ENCODE peak calls at places on chromosomes 6 and 20, in six cellular contexts. U is GM12878, Z is HCT116, B is H1, F is K562, R is HepG2. J is an unnamed sample.

GRCh38 chr6:87070750-87071149 is 24.2 kb downstream of the CGA start:
- DNase-seq in U (no peak), Z (no peak), B (no peak), F (no peak), R (no peak), J (no peak)

GRCh38 chr6:40550096-40550731 is 37.0 kb downstream of the LRFN2 start:
- DNase-seq in U (no peak), Z (peak), B (no peak), F (peak), R (peak), J (peak)

GRCh38 chr20:61830241-61830930 is 235.3 kb downstream of the TAF4 start:
- DNase-seq in U (no peak), Z (no peak), B (no peak), F (no peak), R (no peak), J (no peak)

GRCh38 chr6:170134077-170135040 is 156.5 kb downstream of the DLL1 start:
- DNase-seq in U (no peak), Z (no peak), B (peak), F (no peak), R (no peak), J (no peak)

GRCh38 chr6:129645371-129646139 is 64.4 kb downstream of the ARHGAP18 start:
- DNase-seq in U (no peak), Z (peak), B (no peak), F (no peak), R (peak), J (no peak)

GRCh38 chr6:13536796-13537526 is 37.4 kb upstream of the SIRT5 start:
- DNase-seq in U (no peak), Z (no peak), B (no peak), F (no peak), R (no peak), J (no peak)

GRCh38 chr20:45836841-45837240 is 3.2 kb downstream of the SNX21 start:
- DNase-seq in U (no peak), Z (no peak), B (no peak), F (peak), R (no peak), J (peak)

GRCh38 chr6:170290306-170291128 is at the start of gene DLL1:
- DNase-seq in U (no peak), Z (no peak), B (peak), F (no peak), R (no peak), J (peak)

GRCh38 chr6:48474764-48475674 is 364.0 kb upstream of the PTCHD4 start:
- DNase-seq in U (no peak), Z (no peak), B (no peak), F (no peak), R (no peak), J (no peak)

GRCh38 chr6:24357336-24358218 is at the start of gene DCDC2:
- DNase-seq in U (no peak), Z (no peak), B (peak), F (no peak), R (peak), J (no peak)

GRCh38 chr20:235891-236290 is 8.8 kb downstream of the DEFB129 start:
- DNase-seq in U (no peak), Z (no peak), B (no peak), F (no peak), R (no peak), J (peak)

GRCh38 chr6:27575594-27576361 is 102.9 kb upstream of the ZNF184 start:
- DNase-seq in U (no peak), Z (peak), B (no peak), F (peak), R (peak), J (no peak)

GRCh38 chr6:12047304-12047703 is 35.2 kb downstream of the HIVEP1 start:
- DNase-seq in U (no peak), Z (no peak), B (no peak), F (no peak), R (no peak), J (no peak)

GRCh38 chr6:80622641-80623040 is 516.2 kb downstream of the BCKDHB start:
- DNase-seq in U (no peak), Z (no peak), B (no peak), F (no peak), R (no peak), J (no peak)

GRCh38 chr20:42461965-42462593 is 727.6 kb downstream of the PTPRT start:
- DNase-seq in U (peak), Z (no peak), B (no peak), F (no peak), R (no peak), J (no peak)

GRCh38 chr20:47792021-47792618 is 6.8 kb upstream of the SULF2 start:
- DNase-seq in U (no peak), Z (no peak), B (no peak), F (no peak), R (no peak), J (no peak)

GRCh38 chr6:31293343-31293742 is 21.5 kb upstream of the HLA-C start:
- DNase-seq in U (no peak), Z (no peak), B (no peak), F (no peak), R (peak), J (no peak)

GRCh38 chr6:90326404-90327057 is 29.9 kb upstream of the BACH2 start:
- DNase-seq in U (no peak), Z (no peak), B (no peak), F (no peak), R (no peak), J (no peak)

GRCh38 chr20:48832423-48832735 is 4.6 kb upstream of the PREX1 start:
- DNase-seq in U (no peak), Z (no peak), B (no peak), F (no peak), R (no peak), J (no peak)

GRCh38 chr6:72505446-72505845 is 116.4 kb upstream of the KCNQ5 start:
- DNase-seq in U (no peak), Z (no peak), B (no peak), F (no peak), R (no peak), J (no peak)

GRCh38 chr20:47334022-47334551 is 22.4 kb downstream of the ZMYND8 start:
- DNase-seq in U (no peak), Z (no peak), B (no peak), F (no peak), R (peak), J (no peak)

GRCh38 chr20:17969276-17969883 is 562 bp downstream of the MGME1 start:
- DNase-seq in U (no peak), Z (no peak), B (no peak), F (peak), R (peak), J (peak)

GRCh38 chr6:149035806-149036205 is 281.7 kb upstream of the TAB2 start:
- DNase-seq in U (no peak), Z (no peak), B (no peak), F (no peak), R (no peak), J (no peak)

GRCh38 chr6:149041953-149042352 is 275.6 kb upstream of the TAB2 start:
- DNase-seq in U (no peak), Z (no peak), B (no peak), F (no peak), R (no peak), J (no peak)

GRCh38 chr6:149032599-149033405 is 284.7 kb upstream of the TAB2 start:
- DNase-seq in U (peak), Z (no peak), B (no peak), F (no peak), R (peak), J (peak)

GRCh38 chr6:149033454-149034241 is 283.9 kb upstream of the TAB2 start:
- DNase-seq in U (peak), Z (no peak), B (no peak), F (no peak), R (no peak), J (no peak)

GRCh38 chr6:149037026-149037734 is 280.3 kb upstream of the TAB2 start:
- DNase-seq in U (no peak), Z (no peak), B (no peak), F (no peak), R (no peak), J (no peak)
- TF ChIP-seq JUND in U (no peak), Z (no peak), B (no peak), F (no peak), R (no peak), J (no peak)

DNA sequence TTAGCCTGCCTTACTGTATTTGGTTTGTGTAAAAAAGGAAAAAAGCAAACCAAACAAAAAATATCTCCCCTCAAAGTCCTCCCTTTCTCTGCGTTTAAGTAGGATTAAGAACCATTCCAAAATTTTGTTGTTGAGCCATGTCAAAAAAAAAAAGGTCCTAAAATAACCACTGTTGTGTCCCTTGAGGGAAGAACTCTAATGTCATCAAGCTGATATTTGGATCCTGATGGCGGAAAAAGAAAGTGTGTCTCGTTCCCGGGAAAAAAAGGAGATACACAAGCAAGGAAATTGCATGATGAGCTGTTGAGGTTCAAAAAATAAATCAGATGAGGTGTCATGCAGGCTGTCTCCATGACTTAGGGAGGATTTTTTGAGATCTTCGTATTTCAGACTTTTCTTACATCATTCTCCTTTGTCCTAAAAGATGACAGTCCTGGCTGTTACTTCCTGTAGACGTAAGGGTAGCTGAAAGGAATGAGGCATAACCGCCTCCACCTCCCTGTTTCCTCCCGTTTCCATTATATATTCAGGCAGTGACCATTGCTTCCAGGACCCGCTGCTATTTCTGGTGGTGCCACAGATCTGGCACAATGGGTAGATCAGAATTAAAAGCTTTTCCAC is 117.4 kb upstream of the TNFAIP3 start:
- DNase-seq in U (no peak), Z (no peak), B (no peak), F (no peak), R (no peak), J (no peak)
- H3K27ac ChIP-seq in U (no peak), Z (no peak), B (no peak), F (no peak), R (no peak), J (no peak)

GRCh38 chr6:157520986-157521664 is 140.1 kb downstream of the ZDHHC14 start:
- DNase-seq in U (no peak), Z (no peak), B (no peak), F (no peak), R (no peak), J (no peak)
- TF ChIP-seq JUND in U (no peak), Z (no peak), B (no peak), F (peak), R (no peak), J (no peak)

DNA sequence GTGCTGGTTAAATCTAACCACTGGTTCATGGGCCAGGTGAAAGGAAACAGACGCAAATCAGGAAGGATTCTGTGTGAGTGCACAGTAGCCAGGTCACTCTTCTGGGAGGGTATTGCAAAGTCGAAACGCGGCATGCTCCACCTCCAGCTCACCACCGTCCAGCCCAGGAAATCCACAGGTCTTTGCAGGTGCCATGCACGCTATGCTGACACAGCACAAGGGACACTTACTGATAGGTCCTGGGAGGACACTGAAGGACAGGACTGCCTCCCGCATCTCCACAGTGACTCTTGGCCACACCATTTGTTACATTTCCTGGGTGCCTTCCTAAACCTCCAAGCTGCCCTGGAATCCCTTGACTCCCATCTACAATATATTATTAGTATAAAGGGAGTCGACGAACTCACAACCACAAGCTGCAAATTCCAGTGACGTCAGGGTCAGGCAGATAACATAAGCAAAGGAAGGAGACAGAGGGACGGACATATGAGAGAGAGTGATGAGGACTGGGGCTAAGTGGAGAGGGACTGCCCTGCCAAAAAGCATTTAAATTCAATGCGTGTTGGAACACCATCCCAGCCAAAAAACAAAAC is 106.9 kb downstream of the JPH2 start:
- DNase-seq in U (no peak), Z (no peak), B (no peak), F (no peak), R (no peak), J (no peak)
- H3K27ac ChIP-seq in U (no peak), Z (no peak), B (no peak), F (no peak), R (no peak), J (no peak)

DNA sequence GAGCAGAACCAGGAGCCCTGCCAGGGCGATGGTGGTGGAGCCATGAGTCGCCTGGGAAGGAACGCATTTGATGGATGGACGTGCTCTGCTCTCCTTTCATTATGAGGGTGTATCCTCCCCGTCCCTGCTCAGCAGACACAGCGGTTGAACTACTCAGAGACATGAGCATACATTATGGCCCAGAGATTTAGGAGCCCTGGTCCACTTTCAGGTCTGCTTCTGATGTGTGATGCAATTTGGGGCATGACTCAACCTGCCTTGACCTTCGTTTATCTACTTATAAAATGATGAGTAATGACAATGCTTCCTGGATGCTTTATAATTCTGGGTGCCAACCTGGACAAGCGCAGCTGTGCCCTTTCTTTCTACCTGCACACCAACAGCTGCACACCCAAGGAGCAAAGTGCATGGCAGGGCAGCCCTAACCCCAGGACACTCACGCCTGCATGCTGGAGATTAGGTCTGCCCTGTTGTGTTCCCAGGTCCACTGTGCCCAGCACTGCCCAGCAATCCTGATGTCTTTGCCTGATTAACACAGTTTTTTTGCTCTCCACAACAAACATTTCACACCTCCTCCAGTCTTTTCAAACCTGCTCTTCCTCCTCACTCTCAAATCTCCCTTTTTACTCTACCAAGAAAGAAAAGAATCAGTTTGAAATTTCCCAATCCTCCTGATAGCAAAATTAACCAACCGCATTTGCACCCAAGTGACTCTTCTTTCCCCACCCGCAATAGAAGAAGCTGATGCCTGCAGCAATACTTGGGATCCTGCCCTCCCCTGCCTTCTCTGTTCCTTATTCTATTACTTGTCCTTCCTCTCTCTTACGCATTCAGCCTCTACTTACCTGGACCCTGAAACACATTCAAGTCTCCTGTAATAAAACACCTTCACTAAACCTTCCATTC is 81.2 kb downstream of the EZR start:
- DNase-seq in U (no peak), Z (peak), B (no peak), F (no peak), R (no peak), J (no peak)
- TF ChIP-seq JUND in U (no peak), Z (no peak), B (no peak), F (no peak), R (no peak), J (peak)

DNA sequence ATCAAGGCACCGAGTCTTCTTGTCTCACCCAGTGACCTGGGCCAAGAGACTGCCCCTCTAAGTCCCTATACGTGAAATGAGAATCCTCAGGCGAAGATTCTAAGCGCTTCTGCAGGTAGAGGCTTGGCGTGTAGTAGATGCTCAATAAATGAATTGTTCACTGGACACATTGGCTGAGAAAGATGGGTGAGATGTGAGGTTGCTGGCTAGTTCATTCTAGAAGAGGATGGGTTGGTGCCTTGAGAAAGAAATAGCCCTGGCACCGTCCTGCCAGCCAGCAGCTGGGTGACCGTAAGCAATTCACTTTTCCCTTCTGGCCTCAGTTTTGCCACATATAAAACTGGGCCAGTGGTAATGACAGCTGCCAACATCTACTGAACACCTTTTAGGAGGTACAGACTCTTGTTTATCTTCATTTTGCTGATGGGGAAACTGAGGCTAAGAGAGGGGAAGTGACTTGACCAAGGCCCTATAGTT is 1.4 kb downstream of the SRC start:
- DNase-seq in U (no peak), Z (no peak), B (no peak), F (no peak), R (no peak), J (no peak)
- H3K27ac ChIP-seq in U (peak), Z (peak), B (no peak), F (no peak), R (no peak), J (no peak)

GRCh38 chr6:26431258-26432162 is 8.8 kb upstream of the BTN3A3 start:
- DNase-seq in U (no peak), Z (no peak), B (no peak), F (no peak), R (no peak), J (no peak)
- TF ChIP-seq JUND in U (no peak), Z (no peak), B (no peak), F (no peak), R (no peak), J (no peak)